ENCODE peak calls at places on chromosomes 6 and 20, in eight cellular contexts. I is endothelial cell of umbilical vein, E is cardiac fibroblast, N is IMR-90, K is cardiac muscle cell, B is K562, T is upper lobe of right lung, W is BE2C. J is an unnamed sample.

GRCh38 chr6:144344651-144345050 is 59.5 kb downstream of the UTRN start:
- DNase-seq in I (no peak), B (no peak), W (no peak), T (no peak), K (no peak), N (no peak), E (no peak), J (no peak)

GRCh38 chr20:3174442-3175263 is 1.3 kb upstream of the LZTS3 start:
- DNase-seq in N (peak), B (no peak), I (peak), W (peak), K (no peak), E (peak), T (no peak), J (peak)

GRCh38 chr6:165936096-165936495 is 231.6 kb downstream of the TBXT start:
- DNase-seq in I (no peak), N (no peak), W (no peak), E (no peak), B (no peak), K (no peak), T (no peak), J (no peak)

GRCh38 chr20:51067792-51068191 is 44.9 kb upstream of the KCNG1 start:
- DNase-seq in I (peak), B (no peak), T (no peak), K (no peak), N (no peak), W (no peak), E (no peak), J (no peak)

GRCh38 chr20:7585126-7585679 is 355.1 kb downstream of the HAO1 start:
- DNase-seq in E (peak), K (no peak), W (no peak), B (no peak), T (no peak), I (no peak), N (no peak), J (no peak)

GRCh38 chr6:11053307-11053706 is 9.2 kb upstream of the ELOVL2 start:
- DNase-seq in W (no peak), B (no peak), N (no peak), E (no peak), I (no peak), K (no peak), T (no peak), J (no peak)

GRCh38 chr6:112203577-112204349 is 50.6 kb downstream of the LAMA4 start:
- DNase-seq in B (no peak), E (peak), N (peak), I (peak), W (no peak), K (no peak), T (no peak), J (peak)

GRCh38 chr6:111818539-111819226 is 54.6 kb downstream of the FYN start:
- DNase-seq in N (peak), W (no peak), I (no peak), T (no peak), B (no peak), K (no peak), E (no peak), J (peak)

GRCh38 chr6:105941616-105942412 is 144.3 kb upstream of the PRDM1 start:
- DNase-seq in K (no peak), N (peak), B (no peak), W (no peak), I (no peak), T (no peak), E (peak), J (peak)

DNA sequence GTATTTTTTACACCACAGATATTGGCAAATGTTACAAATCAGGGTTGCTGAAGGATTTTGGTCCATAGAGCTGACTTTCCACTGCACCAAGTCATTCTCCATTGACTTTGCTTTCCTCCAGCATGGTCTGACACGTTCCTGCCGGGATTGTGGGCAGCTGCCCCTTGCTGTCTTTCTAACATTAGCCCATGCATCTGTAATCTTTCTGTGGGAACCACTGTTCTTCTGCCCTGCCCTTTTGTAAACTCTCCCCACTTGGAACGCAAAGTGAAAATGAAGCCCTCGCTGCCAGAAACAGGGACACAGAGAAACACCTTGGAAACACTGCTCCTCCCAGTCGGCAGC is 169.6 kb upstream of the CDYL start:
- DNase-seq in K (no peak), T (no peak), I (no peak), N (no peak), B (no peak), E (no peak), W (no peak), J (no peak)
- H3K4me3 ChIP-seq in K (no peak), T (no peak), I (no peak), N (no peak), B (no peak), E (no peak), W (no peak), J (no peak)

DNA sequence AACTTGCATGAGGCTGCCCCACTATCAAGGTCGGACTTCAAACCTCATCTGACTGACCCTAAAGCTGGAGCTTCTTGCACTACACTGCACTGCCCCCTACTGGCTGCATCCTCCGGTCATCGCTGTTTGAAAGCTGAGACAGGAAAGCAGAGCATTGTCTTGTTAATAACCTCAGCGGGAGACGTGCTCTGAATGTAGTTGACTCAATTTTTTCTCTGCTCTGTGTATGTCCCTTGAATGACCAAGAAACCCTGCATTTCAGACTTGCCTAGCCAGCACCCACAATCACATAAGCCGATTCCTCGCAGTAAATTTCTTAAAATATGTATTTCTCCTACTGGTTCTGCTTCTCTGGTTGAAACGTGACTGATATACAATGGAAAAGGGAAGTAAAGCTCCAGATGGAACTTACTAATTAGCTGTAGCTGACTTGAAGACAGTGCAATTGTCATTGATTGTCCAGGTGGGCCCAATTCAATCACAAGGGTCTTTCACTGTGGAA is 27.8 kb downstream of the TCF21 start:
- DNase-seq in E (peak), I (peak), N (peak), K (peak), W (peak), T (peak), B (peak), J (peak)
- TF ChIP-seq CTCF in E (peak), I (peak), N (peak), K (peak), W (peak), T (peak), B (peak), J (peak)

GRCh38 chr6:81750201-81750600 is 2.3 kb downstream of the TENT5A start:
- DNase-seq in I (no peak), E (no peak), T (no peak), B (no peak), K (no peak), N (no peak), W (no peak), J (no peak)
- H3K4me3 ChIP-seq in I (no peak), E (peak), T (peak), B (peak), K (peak), N (peak), W (no peak), J (peak)

GRCh38 chr20:49034070-49034732 is 11.9 kb upstream of the CSE1L start:
- DNase-seq in T (no peak), B (no peak), I (no peak), W (no peak), N (no peak), E (no peak), K (no peak), J (no peak)
- TF ChIP-seq CTCF in T (no peak), B (no peak), I (no peak), W (no peak), N (no peak), E (no peak), K (no peak), J (no peak)

DNA sequence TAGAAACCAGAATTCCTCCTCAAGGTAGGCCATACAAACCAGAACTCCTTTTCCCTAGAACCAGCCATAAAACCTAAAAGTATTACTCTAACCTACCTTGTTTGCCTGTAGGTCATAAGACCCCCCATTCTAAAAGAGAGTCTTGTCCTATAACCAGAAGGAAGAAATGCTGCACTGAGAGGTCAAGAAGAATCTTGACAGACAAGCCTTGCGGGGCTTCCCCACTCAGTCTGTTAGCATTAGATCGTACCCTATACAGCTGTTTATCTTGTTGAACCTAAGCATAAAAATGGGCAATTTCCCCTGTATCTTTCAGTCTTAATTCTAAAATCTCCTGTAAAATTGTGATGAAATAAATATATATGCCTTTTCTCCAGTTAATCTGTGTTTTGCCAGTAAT is 52.3 kb upstream of the HFE start:
- DNase-seq in W (no peak), E (no peak), N (no peak), I (no peak), T (no peak), B (no peak), K (no peak), J (no peak)
- H3K4me3 ChIP-seq in W (no peak), E (no peak), N (no peak), I (no peak), T (no peak), B (no peak), K (no peak), J (no peak)

GRCh38 chr6:17283074-17283473 is 1.9 kb downstream of the RBM24 start:
- DNase-seq in T (no peak), I (no peak), K (no peak), B (no peak), N (no peak), E (no peak), W (no peak), J (no peak)

GRCh38 chr6:17280552-17281090 is 540 bp upstream of the RBM24 start:
- DNase-seq in W (peak), E (no peak), B (no peak), N (no peak), I (no peak), T (peak), K (peak), J (peak)

GRCh38 chr6:17281497-17282481 is 628 bp downstream of the RBM24 start:
- DNase-seq in B (no peak), N (peak), W (no peak), E (peak), I (peak), T (no peak), K (no peak), J (peak)

GRCh38 chr6:17280138-17280537 is 1.0 kb upstream of the RBM24 start:
- DNase-seq in I (no peak), W (no peak), N (no peak), E (no peak), K (peak), B (no peak), T (no peak), J (no peak)

DNA sequence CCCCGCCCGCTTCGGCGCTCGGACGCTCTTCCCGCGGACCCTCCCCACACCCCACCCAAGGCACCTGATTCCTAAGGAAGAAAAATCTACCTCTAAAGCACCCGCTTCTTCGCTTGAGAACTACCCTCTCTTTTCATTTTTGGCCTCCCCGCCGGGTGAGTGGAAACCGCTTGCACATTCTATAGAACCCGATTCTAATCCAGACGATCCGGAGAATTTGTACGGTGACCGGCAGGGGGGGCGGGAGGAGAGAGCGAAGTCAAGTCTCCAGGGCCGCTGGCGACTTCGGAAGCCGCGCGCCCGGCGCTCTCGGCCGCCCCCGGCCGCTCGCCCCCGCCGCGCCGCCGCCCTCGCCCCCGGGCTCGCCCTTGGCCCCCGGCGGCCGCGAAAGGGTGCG is at the start of gene RBM24:
- DNase-seq in K (peak), I (peak), N (peak), T (peak), W (peak), B (no peak), E (peak), J (peak)
- TF ChIP-seq CTCF in K (peak), I (peak), N (peak), T (peak), W (no peak), B (no peak), E (peak), J (peak)

DNA sequence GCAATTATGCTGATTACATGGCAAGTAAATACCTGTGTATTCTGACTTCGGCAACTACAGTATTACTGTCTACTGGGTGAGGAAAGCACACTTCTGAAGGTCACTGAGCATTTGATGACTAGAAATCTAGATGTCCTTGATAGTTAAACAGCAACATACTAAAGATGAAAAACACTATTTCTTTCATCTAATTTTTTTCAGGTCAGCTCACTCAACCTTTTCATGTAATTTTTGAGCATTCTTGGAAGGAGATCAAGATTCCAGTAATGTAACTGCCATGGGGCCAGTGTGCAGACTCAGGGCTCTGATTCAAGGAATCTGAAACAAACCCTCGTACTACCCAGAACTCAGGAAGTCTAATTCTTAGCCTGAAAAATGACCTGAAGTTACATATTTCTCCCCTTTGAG is 222.6 kb upstream of the TAB2 start:
- DNase-seq in E (peak), T (no peak), B (no peak), I (no peak), N (peak), K (no peak), W (no peak), J (peak)
- H3K4me3 ChIP-seq in E (no peak), T (no peak), B (no peak), I (no peak), N (no peak), K (no peak), W (no peak), J (no peak)

DNA sequence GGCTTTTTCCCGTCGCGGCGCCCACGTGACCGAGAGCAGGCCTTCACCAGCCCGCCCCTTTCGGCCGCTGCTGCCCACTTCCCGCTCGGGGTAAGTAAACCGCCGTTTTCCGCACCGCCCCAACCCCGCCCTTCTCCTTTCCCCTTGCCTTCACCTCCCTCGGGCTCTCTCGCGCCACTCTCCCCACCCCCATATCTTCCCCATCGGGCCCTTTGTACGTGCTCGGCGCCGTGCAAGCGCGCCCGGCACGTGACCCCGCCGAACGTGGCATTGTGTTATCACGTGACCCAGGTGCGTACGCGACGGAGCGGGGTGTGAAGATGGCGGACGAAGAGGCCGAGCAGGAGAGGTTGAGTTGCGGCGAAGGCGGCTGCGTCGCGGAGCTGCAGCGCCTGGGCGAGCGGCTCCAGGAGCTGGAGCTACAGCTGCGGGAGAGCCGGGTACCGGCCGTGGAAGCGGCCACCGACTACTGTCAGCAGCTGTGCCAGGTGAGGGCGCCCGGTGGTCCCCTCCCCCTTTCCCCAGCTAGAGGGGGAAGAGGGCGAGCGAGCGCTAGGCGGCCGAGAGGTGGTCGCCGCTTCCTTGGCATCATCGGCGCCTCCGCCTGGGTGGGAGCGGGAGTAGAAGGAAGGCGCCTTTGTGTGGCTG is at the start of gene ZNF292:
- DNase-seq in W (peak), E (peak), I (peak), N (peak), T (peak), B (peak), K (peak), J (peak)
- TF ChIP-seq CTCF in W (no peak), E (no peak), I (no peak), N (no peak), T (no peak), B (peak), K (no peak), J (no peak)

J was measured in AG10803.